ENCODE peak calls at places on chromosomes 16 and 17, in ten cellular contexts. B is dermis microvascular lymphatic vessel endothelial cell; X is ascending aorta; P is neuronal stem cell; Y is posterior cingulate gyrus; C is activated CD8-positive, alpha-beta T cell treated with anti-CD3 and anti-CD28 coated beads for 36 hours; J is MM.1S; O is kidney tubule cell; A is adipocyte; Q is NCI-H526 treated with DMSO at 0.1 percent for 48 hours. L is an unnamed sample.

GRCh38 chr17:36614974-36615373 is 13.6 kb downstream of the MRM1 start:
- DNase-seq in J (no peak), O (no peak), Q (no peak), B (no peak), Y (no peak), P (no peak), C (no peak), A (no peak), X (no peak), L (no peak)

GRCh38 chr17:50164697-50164988 is 1.2 kb upstream of the SGCA start:
- DNase-seq in Q (no peak), B (no peak), O (no peak), Y (no peak), P (no peak), C (no peak), X (no peak), J (no peak), A (no peak), L (no peak)

GRCh38 chr16:11234884-11235702 is 20.9 kb downstream of the SOCS1 start:
- DNase-seq in A (no peak), P (no peak), J (no peak), Y (no peak), X (no peak), B (no peak), Q (no peak), C (no peak), O (no peak), L (no peak)

GRCh38 chr17:42522798-42523278 is 13.2 kb upstream of the NAGLU start:
- DNase-seq in P (no peak), O (no peak), B (no peak), Y (no peak), X (no peak), A (no peak), C (no peak), Q (no peak), J (no peak), L (no peak)

GRCh38 chr16:49528564-49529150 is 155.1 kb downstream of the C16orf78 start:
- DNase-seq in Q (no peak), B (no peak), X (no peak), J (no peak), Y (no peak), O (no peak), P (no peak), C (peak), A (no peak), L (no peak)

GRCh38 chr16:58264961-58265479 is 29.8 kb downstream of the PRSS54 start:
- DNase-seq in C (peak), J (no peak), Y (no peak), Q (no peak), P (no peak), B (peak), A (peak), X (no peak), O (peak), L (no peak)

GRCh38 chr16:16133943-16134604 is 89.2 kb downstream of the ABCC6 start:
- DNase-seq in C (no peak), O (peak), P (no peak), A (no peak), B (no peak), X (no peak), Q (no peak), Y (no peak), J (no peak), L (no peak)

GRCh38 chr16:88469615-88470395 is 16.7 kb downstream of the ZFPM1 start:
- DNase-seq in J (no peak), Q (no peak), C (peak), P (no peak), Y (no peak), A (no peak), O (no peak), X (no peak), B (no peak), L (no peak)

GRCh38 chr17:83067071-83067717 is 12.2 kb upstream of the METRNL start:
- DNase-seq in B (no peak), P (no peak), J (no peak), O (no peak), A (no peak), Q (no peak), X (peak), Y (no peak), C (peak), L (no peak)

GRCh38 chr16:86519649-86520316 is 9.5 kb downstream of the FOXF1 start:
- DNase-seq in P (peak), C (peak), B (peak), A (peak), J (peak), O (peak), Q (peak), X (no peak), Y (peak), L (peak)

GRCh38 chr17:34237458-34237857 is 17.6 kb upstream of the CCL2 start:
- DNase-seq in Q (no peak), A (no peak), C (no peak), X (no peak), Y (no peak), J (no peak), O (no peak), P (no peak), B (no peak), L (no peak)

GRCh38 chr16:30354423-30355143 is 525 bp downstream of the CD2BP2 start:
- DNase-seq in J (no peak), C (peak), O (peak), P (no peak), B (peak), A (peak), X (no peak), Y (no peak), Q (no peak), L (no peak)